ENCODE peak calls at places on chromosomes 4 and X, in seven cellular contexts. U is thoracic aorta, O is ovary, Y is small intestine, X is endothelial cell of umbilical vein, W is cardiac muscle cell, I is neural progenitor cell. J is an unnamed sample. For H3K36me3 and H3K27me3, the result is how much of the 10 kb centered on the place peaks cover.

GRCh38 chr4:6824071-6824470 is 41.5 kb downstream of the KIAA0232 start:
- DNase-seq in U (no peak), O (no peak), Y (no peak), X (peak), W (no peak), I (no peak), J (no peak)

GRCh38 chr4:7391637-7392437 is 42.9 kb downstream of the PSAPL1 start:
- DNase-seq in U (no peak), O (no peak), Y (no peak), X (no peak), W (no peak), I (no peak), J (peak)

GRCh38 chr4:166655705-166656104 is 578.6 kb downstream of the SPOCK3 start:
- DNase-seq in U (no peak), O (no peak), Y (no peak), X (no peak), W (peak), I (no peak), J (no peak)

GRCh38 chrX:73855546-73855945 is 292.5 kb downstream of the CHIC1 start:
- DNase-seq in U (peak), O (peak), Y (peak), X (peak), W (peak), I (peak), J (peak)

GRCh38 chr4:29581469-29581868 is 1138.7 kb upstream of the PCDH7 start:
- DNase-seq in U (no peak), O (no peak), Y (no peak), X (peak), W (no peak), I (no peak), J (no peak)

GRCh38 chrX:71256051-71256450 is 2.1 kb upstream of the ZMYM3 start:
- DNase-seq in U (no peak), O (no peak), Y (no peak), X (no peak), W (no peak), I (no peak), J (no peak)

GRCh38 chrX:120819126-120819525 is 56.5 kb downstream of the CT47B1 start:
- DNase-seq in U (no peak), O (no peak), Y (no peak), X (no peak), W (no peak), I (no peak), J (no peak)

GRCh38 chr4:108430921-108431320 is 189.5 kb upstream of the RPL34 start:
- DNase-seq in U (no peak), O (no peak), Y (no peak), X (no peak), W (no peak), I (no peak), J (no peak)

GRCh38 chrX:72714471-72714916 is 388 bp upstream of the PHKA1 start:
- DNase-seq in U (peak), O (peak), Y (peak), X (peak), W (peak), I (peak), J (peak)

GRCh38 chrX:44529315-44529714 is 13.3 kb downstream of the FUNDC1 start:
- DNase-seq in U (no peak), O (no peak), Y (no peak), X (no peak), W (no peak), I (no peak), J (no peak)

GRCh38 chr4:96407651-96408342 is 567.9 kb downstream of the PDHA2 start:
- DNase-seq in U (no peak), O (no peak), Y (peak), X (no peak), W (no peak), I (no peak), J (no peak)

GRCh38 chr4:185086053-185086452 is 57.0 kb upstream of the SLC25A4 start:
- DNase-seq in U (no peak), O (no peak), Y (no peak), X (no peak), W (no peak), I (peak), J (peak)

GRCh38 chr4:39662683-39663082 is 24.0 kb upstream of the SMIM14 start:
- DNase-seq in U (no peak), O (no peak), Y (no peak), X (no peak), W (no peak), I (no peak), J (no peak)

GRCh38 chr4:96936886-96937285 is 1097.0 kb downstream of the PDHA2 start:
- DNase-seq in U (no peak), O (no peak), Y (no peak), X (no peak), W (no peak), I (no peak), J (no peak)

GRCh38 chr4:65018313-65018712 is 609.1 kb upstream of the TECRL start:
- DNase-seq in U (no peak), O (no peak), Y (no peak), X (no peak), W (no peak), I (no peak), J (no peak)

GRCh38 chr4:41140410-41140809 is 73.9 kb downstream of the APBB2 start:
- DNase-seq in U (no peak), O (no peak), Y (no peak), X (no peak), W (no peak), I (peak), J (no peak)

GRCh38 chr4:100288811-100289529 is 98.7 kb upstream of the DDIT4L start:
- DNase-seq in U (no peak), O (no peak), Y (no peak), X (no peak), W (no peak), I (no peak), J (no peak)

GRCh38 chr4:101009471-101009870 is 337.9 kb downstream of the PPP3CA start:
- DNase-seq in U (no peak), O (no peak), Y (no peak), X (no peak), W (no peak), I (no peak), J (no peak)

GRCh38 chr4:128525939-128526630 is 238.5 kb upstream of the PGRMC2 start:
- DNase-seq in U (no peak), O (no peak), Y (no peak), X (no peak), W (no peak), I (no peak), J (no peak)

GRCh38 chr4:128690009-128690408 is 119.5 kb upstream of the JADE1 start:
- DNase-seq in U (no peak), O (no peak), Y (no peak), X (no peak), W (no peak), I (no peak), J (no peak)

GRCh38 chrX:125132274-125132673 is 187.4 kb upstream of the TEX13C start:
- DNase-seq in U (no peak), O (no peak), Y (no peak), X (no peak), W (no peak), I (peak), J (peak)

GRCh38 chr4:182367153-182367552 is 124.0 kb downstream of the TENM3 start:
- DNase-seq in U (no peak), O (no peak), Y (no peak), X (no peak), W (no peak), I (no peak), J (no peak)

GRCh38 chr4:8182858-8183725 is 16.0 kb upstream of the SH3TC1 start:
- DNase-seq in U (no peak), O (peak), Y (peak), X (peak), W (no peak), I (no peak), J (peak)

GRCh38 chrX:48694776-48695523 is 1.6 kb upstream of the SUV39H1 start:
- DNase-seq in U (no peak), O (no peak), Y (no peak), X (no peak), W (no peak), I (peak), J (no peak)
- H3K4me3 ChIP-seq in U (no peak), O (no peak), Y (no peak), X (no peak), W (no peak), I (no peak), J (no peak)

GRCh38 chr4:88659890-88660208 is 37.8 kb downstream of the NAP1L5 start:
- DNase-seq in U (no peak), O (no peak), Y (peak), X (no peak), W (no peak), I (no peak), J (no peak)
- H3K36me3 ChIP-seq in U (under half), O (under half), Y (under half), X (under half), W (under half), I (under half), J (under half)

GRCh38 chrX:109920868-109921267 is 82.0 kb upstream of the TMEM164 start:
- DNase-seq in U (no peak), O (no peak), Y (no peak), X (no peak), W (no peak), I (no peak), J (no peak)
- H3K27me3 ChIP-seq in U (under half), O (under half), Y (under half), X (under half), W (under half), I (under half), J (under half)

DNA sequence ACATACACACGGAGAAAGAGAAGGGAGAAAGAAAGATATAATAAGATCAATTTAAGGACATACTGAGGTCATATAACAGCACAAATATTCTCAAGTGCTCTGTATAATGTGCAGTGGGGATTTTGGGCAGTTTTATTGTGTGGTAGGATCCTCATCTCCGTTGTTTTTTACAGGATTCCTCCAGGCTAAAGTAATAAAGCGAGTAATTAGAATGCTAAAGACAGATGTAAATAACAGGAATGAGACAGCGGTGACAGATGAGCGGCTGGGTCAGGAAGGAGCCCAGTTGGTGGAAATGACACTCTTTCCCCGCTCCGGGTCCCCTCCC is 15.9 kb downstream of the POU4F2 start:
- DNase-seq in U (no peak), O (no peak), Y (no peak), X (peak), W (no peak), I (no peak), J (no peak)
- H3K4me3 ChIP-seq in U (peak), O (peak), Y (peak), X (peak), W (peak), I (peak), J (peak)

J was measured in H7.